ENCODE peak calls at places on chromosomes 7 and 10, in eight cellular contexts. C is RWPE2, B is AG04449, M is cardiac muscle cell, G is choroid plexus epithelial cell, D is dorsolateral prefrontal cortex, F is AG04450, V is upper lobe of right lung. O is an unnamed sample.

GRCh38 chr10:9102026-9102425 is 1047.5 kb downstream of the GATA3 start:
- DNase-seq in C (no peak), B (no peak), M (no peak), G (no peak), D (no peak), F (no peak), V (no peak), O (no peak)

GRCh38 chr10:78299861-78300453 is 266.3 kb downstream of the RPS24 start:
- DNase-seq in C (no peak), B (no peak), M (no peak), G (no peak), D (peak; percentile 8), F (no peak), V (peak; percentile 58), O (no peak)

GRCh38 chr10:122974034-122974433 is 6.2 kb upstream of the PSTK start:
- DNase-seq in C (no peak), B (no peak), M (peak; percentile 13), G (peak; percentile 32), D (no peak), F (no peak), V (no peak), O (no peak)

GRCh38 chr10:35875281-35875680 is 233.2 kb upstream of the FZD8 start:
- DNase-seq in C (no peak), B (peak; percentile 63), M (peak; percentile 88), G (peak; percentile 91), D (no peak), F (no peak), V (no peak), O (no peak)

GRCh38 chr7:14424675-14425074 is 435.2 kb upstream of the ETV1 start:
- DNase-seq in C (no peak), B (no peak), M (no peak), G (peak; percentile 10), D (no peak), F (no peak), V (no peak), O (no peak)

GRCh38 chr10:102731222-102731800 is 12.4 kb upstream of the WBP1L start:
- DNase-seq in C (no peak), B (no peak), M (no peak), G (no peak), D (no peak), F (no peak), V (no peak), O (no peak)

GRCh38 chr10:132329565-132330485 is 2.2 kb upstream of the LRRC27 start:
- DNase-seq in C (no peak), B (no peak), M (peak; percentile 73), G (peak; percentile 54), D (no peak), F (no peak), V (no peak), O (peak; percentile 45)

GRCh38 chr7:138000081-138000701 is 1.7 kb downstream of the CREB3L2 start:
- DNase-seq in C (no peak), B (peak; percentile 83), M (peak; percentile 90), G (peak; percentile 99), D (no peak), F (peak; percentile 92), V (no peak), O (peak; percentile 94)

GRCh38 chr7:100673942-100674431 is 447 bp downstream of the GNB2 start:
- DNase-seq in C (no peak), B (no peak), M (no peak), G (peak; percentile 16), D (no peak), F (no peak), V (peak; percentile 86), O (no peak)

GRCh38 chr10:90430186-90430585 is 427.7 kb downstream of the HTR7 start:
- DNase-seq in C (no peak), B (no peak), M (no peak), G (no peak), D (no peak), F (no peak), V (no peak), O (no peak)

GRCh38 chr7:32347244-32347828 is 142.8 kb downstream of the LSM5 start:
- DNase-seq in C (no peak), B (no peak), M (peak; percentile 36), G (peak; percentile 37), D (no peak), F (no peak), V (no peak), O (no peak)

GRCh38 chr7:13742719-13743640 is 246.5 kb downstream of the ETV1 start:
- DNase-seq in C (no peak), B (no peak), M (peak; percentile 72), G (peak; percentile 81), D (peak; percentile 60), F (peak; percentile 20), V (no peak), O (no peak)

GRCh38 chr10:122113161-122113944 is 124.4 kb downstream of the TACC2 start:
- DNase-seq in C (no peak), B (no peak), M (peak; percentile 74), G (peak; percentile 66), D (no peak), F (peak; percentile 24), V (peak; percentile 89), O (no peak)

GRCh38 chr10:119643306-119644214 is 7.6 kb upstream of the BAG3 start:
- DNase-seq in C (no peak), B (no peak), M (no peak), G (no peak), D (no peak), F (no peak), V (no peak), O (no peak)

GRCh38 chr10:110644598-110645462 is 694 bp downstream of the RBM20 start:
- DNase-seq in C (no peak), B (no peak), M (no peak), G (no peak), D (no peak), F (no peak), V (no peak), O (no peak)

GRCh38 chr10:115417585-115418265 is 324.6 kb downstream of the ATRNL1 start:
- DNase-seq in C (no peak), B (peak; percentile 12), M (peak; percentile 72), G (peak; percentile 82), D (no peak), F (peak; percentile 6), V (no peak), O (peak; percentile 30)
- TF ChIP-seq CTCF in C (peak; percentile 71), B (peak; percentile 82), M (peak; percentile 75), G (peak; percentile 96), D (no peak), F (peak; percentile 78), V (peak; percentile 44), O (peak; percentile 84)

GRCh38 chr10:3574451-3574850 is 210.6 kb downstream of the KLF6 start:
- DNase-seq in C (no peak), B (no peak), M (no peak), G (no peak), D (no peak), F (no peak), V (no peak), O (no peak)
- H3K4me3 ChIP-seq in C (no peak overlapping the region), B (no peak overlapping the region), M (no peak overlapping the region), G (no peak overlapping the region), D (no peak overlapping the region), F (no peak overlapping the region), V (no peak overlapping the region), O (no peak overlapping the region)

DNA sequence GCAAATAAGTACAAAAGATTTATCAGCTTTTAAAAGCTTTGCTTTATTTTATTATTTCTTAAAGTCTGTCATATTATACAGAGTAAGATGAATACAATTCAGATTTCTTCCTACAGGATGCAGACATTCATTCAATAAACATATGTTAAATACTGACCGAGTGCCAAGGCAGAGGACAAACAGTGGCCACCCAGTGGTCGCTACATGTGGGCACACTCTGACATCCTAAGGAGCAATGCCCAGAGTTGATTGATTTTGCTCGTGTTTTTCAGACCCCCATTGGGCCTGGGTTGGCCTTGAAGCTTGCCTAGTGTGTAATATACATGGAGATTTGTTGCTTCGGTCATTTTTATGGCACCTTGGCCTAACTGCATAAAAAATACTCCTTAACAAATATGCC is 201.2 kb downstream of the CCDC3 start:
- DNase-seq in C (no peak), B (no peak), M (no peak), G (no peak), D (no peak), F (no peak), V (no peak), O (no peak)
- TF ChIP-seq CTCF in C (no peak), B (no peak), M (peak; percentile 2), G (peak; percentile 25), D (no peak), F (peak; percentile 12), V (no peak), O (no peak)

DNA sequence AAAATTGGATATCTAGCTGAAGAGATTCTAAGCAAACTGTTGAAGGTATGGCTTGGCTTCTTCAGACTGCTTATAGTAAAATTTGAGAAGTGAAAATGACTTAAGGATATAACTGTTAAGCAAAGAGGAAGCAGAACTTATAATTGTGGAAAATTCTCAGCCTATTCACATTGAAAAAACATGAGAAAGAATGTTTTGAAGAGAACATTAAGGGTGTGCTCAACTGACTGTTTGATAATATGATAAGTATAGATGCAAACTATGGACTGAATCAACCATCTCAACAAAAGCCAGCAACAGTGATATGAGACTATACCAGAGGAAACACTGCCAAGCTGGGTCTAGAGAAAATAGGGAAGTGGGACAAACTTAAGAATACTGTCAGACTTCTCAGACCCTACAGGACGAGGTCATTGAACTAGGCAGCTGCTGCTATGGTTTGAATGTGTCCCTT is 133.1 kb upstream of the PPP1R3A start:
- DNase-seq in C (no peak), B (no peak), M (no peak), G (no peak), D (no peak), F (no peak), V (no peak), O (no peak)
- H3K4me3 ChIP-seq in C (no peak overlapping the region), B (no peak overlapping the region), M (no peak overlapping the region), G (no peak overlapping the region), D (no peak overlapping the region), F (no peak overlapping the region), V (no peak overlapping the region), O (no peak overlapping the region)

O was measured in HFF-Myc.